ENCODE peak calls at places on chromosomes 6 and 20, in seven cellular contexts. S is GM12878, U is psoas muscle, L is ovary, E is right lobe of liver, Q is upper lobe of right lung, N is colonic mucosa. A is an unnamed sample.

GRCh38 chr6:15522427-15522826 is 140.4 kb downstream of the DTNBP1 start:
- DNase-seq in S (no peak), U (no peak), L (peak; percentile 9), E (peak; percentile 53), Q (peak; percentile 43), N (no peak), A (no peak)

GRCh38 chr6:100078509-100078908 is 84.5 kb upstream of the MCHR2 start:
- DNase-seq in S (no peak), U (peak; percentile 27), L (no peak), E (no peak), Q (no peak), N (no peak), A (no peak)

GRCh38 chr6:4778086-4778485 is 1.9 kb downstream of the CDYL start:
- DNase-seq in S (no peak), U (no peak), L (no peak), E (no peak), Q (no peak), N (no peak), A (no peak)

GRCh38 chr20:6269163-6269873 is 146.5 kb upstream of the FERMT1 start:
- DNase-seq in S (no peak), U (no peak), L (no peak), E (no peak), Q (no peak), N (no peak), A (no peak)

GRCh38 chr6:75287424-75287823 is 2.8 kb upstream of the TMEM30A start:
- DNase-seq in S (no peak), U (no peak), L (no peak), E (no peak), Q (no peak), N (no peak), A (no peak)

GRCh38 chr6:9020001-9020400 is 584.7 kb upstream of the SLC35B3 start:
- DNase-seq in S (no peak), U (no peak), L (no peak), E (no peak), Q (no peak), N (no peak), A (no peak)

GRCh38 chr6:76330031-76330430 is 257.6 kb upstream of the IMPG1 start:
- DNase-seq in S (no peak), U (no peak), L (no peak), E (no peak), Q (no peak), N (no peak), A (no peak)

GRCh38 chr6:32355018-32355417 is 16.7 kb downstream of the TSBP1 start:
- DNase-seq in S (no peak), U (no peak), L (no peak), E (no peak), Q (no peak), N (no peak), A (no peak)

GRCh38 chr6:489762-490161 is 98.2 kb downstream of the IRF4 start:
- DNase-seq in S (no peak), U (no peak), L (no peak), E (no peak), Q (no peak), N (no peak), A (no peak)

GRCh38 chr6:25279748-25280616 is 808 bp downstream of the CARMIL1 start:
- DNase-seq in S (no peak), U (no peak), L (peak; percentile 31), E (no peak), Q (peak; percentile 70), N (peak; percentile 50), A (peak; percentile 73)
- H3K27ac ChIP-seq in S (peak overlapping the region; percentile 50), U (no peak overlapping the region), L (peak overlapping the region; percentile 33), E (peak overlapping the region; percentile 15), Q (peak overlapping the region; percentile 79), N (peak overlapping the region; percentile 83), A (peak overlapping the region; percentile 26)

DNA sequence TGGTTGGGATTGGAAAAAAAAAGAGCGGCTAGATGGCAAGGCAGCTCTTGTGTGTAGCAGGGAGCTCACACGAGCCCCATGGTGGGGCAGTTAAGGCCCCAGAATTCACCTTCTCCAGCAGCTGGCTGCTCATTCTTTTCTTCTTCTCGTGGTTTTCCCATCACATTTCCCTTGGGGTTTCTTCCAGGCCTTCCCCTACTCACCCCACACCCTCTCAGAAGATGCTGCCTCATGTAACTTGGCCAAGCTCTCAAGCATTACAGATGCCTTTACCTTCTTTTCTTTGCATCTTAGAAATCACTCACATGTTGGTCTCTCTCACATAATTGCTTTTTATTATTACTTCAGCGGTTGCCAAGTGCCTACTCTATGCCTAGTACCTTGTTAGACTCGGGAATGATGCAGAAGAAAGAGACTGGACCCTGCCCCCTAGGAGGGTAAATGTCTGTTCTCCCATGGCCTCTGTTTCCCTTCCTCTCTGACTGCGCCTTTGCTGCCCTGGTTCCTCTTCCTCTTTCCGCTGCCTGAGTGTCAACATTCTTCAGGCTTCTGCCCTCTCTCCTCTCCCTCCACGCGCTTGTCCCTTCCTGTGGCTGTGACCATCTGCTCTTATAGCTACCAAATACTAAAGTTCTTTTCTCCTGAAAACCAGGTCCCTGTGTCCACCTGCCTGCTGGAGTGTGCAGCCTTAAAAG is 28.6 kb downstream of the PPARD start:
- DNase-seq in S (no peak), U (no peak), L (no peak), E (peak; percentile 57), Q (peak; percentile 67), N (no peak), A (no peak)
- TF ChIP-seq CTCF in S (no peak), U (no peak), L (no peak), E (no peak), Q (no peak), N (no peak), A (no peak)

DNA sequence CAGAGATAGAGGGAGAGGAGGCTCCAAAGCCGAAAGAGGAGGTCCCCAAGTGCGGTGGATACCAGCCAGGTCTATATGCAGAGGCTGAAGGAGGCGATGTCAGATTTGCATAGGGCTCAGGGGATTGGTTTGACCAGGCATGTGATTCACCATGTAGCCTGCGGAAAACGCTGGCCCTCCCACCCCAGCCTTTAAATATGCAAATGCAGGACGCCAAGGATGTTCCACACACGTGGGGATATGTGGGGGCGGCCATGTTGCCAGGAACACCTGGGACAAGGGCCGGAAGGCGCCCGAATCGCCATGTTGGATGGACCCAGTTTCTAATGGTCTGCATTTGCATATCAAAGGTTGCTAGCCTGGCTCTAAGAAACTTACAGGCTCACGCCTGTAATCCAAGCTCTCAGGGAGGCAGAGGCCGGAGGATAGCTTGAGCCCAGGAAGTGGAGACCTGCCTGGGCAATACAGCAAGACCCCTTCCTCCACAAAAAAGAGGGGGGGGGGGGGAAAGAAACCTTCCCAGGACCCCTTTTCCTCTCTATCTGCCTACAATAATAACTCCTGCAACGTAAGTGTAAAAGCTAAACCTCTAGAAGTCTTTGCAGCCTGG is 110.5 kb downstream of the TULP4 start:
- DNase-seq in S (no peak), U (no peak), L (no peak), E (no peak), Q (no peak), N (no peak), A (no peak)
- H3K9me3 ChIP-seq in S (no peaks in the 10 kb centered on the region), U (peaks cover 5% of the 10 kb centered on the region), L (no peaks in the 10 kb centered on the region), E (no peaks in the 10 kb centered on the region), Q (no peaks in the 10 kb centered on the region), N (no peaks in the 10 kb centered on the region), A (no peaks in the 10 kb centered on the region)

GRCh38 chr6:12288211-12288618 is 1.9 kb upstream of the EDN1 start:
- DNase-seq in S (no peak), U (peak; percentile 13), L (no peak), E (no peak), Q (peak; percentile 71), N (no peak), A (no peak)
- H3K27ac ChIP-seq in S (no peak overlapping the region), U (no peak overlapping the region), L (no peak overlapping the region), E (no peak overlapping the region), Q (peak overlapping the region; percentile 47), N (no peak overlapping the region), A (no peak overlapping the region)

GRCh38 chr6:88493717-88494116 is 327.6 kb upstream of the CNR1 start:
- DNase-seq in S (peak; percentile 75), U (no peak), L (no peak), E (no peak), Q (no peak), N (no peak), A (no peak)

GRCh38 chr6:88494401-88495140 is 328.4 kb upstream of the CNR1 start:
- DNase-seq in S (peak; percentile 67), U (no peak), L (no peak), E (no peak), Q (no peak), N (no peak), A (no peak)

GRCh38 chr6:88492241-88492640 is 326.1 kb upstream of the CNR1 start:
- DNase-seq in S (no peak), U (no peak), L (no peak), E (no peak), Q (no peak), N (no peak), A (no peak)

GRCh38 chr6:88491266-88491665 is 325.1 kb upstream of the CNR1 start:
- DNase-seq in S (no peak), U (no peak), L (no peak), E (no peak), Q (no peak), N (no peak), A (no peak)

GRCh38 chr6:88492824-88493223 is 326.7 kb upstream of the CNR1 start:
- DNase-seq in S (no peak), U (no peak), L (no peak), E (no peak), Q (no peak), N (no peak), A (no peak)
- TF ChIP-seq CTCF in S (peak; percentile 27), U (no peak), L (no peak), E (peak; percentile 43), Q (peak; percentile 48), N (no peak), A (peak; percentile 32)

GRCh38 chr6:35907750-35908149 is 13.1 kb downstream of the SRPK1 start:
- DNase-seq in S (no peak), U (no peak), L (no peak), E (no peak), Q (no peak), N (no peak), A (no peak)

GRCh38 chr6:35916056-35916455 is 4.8 kb downstream of the SRPK1 start:
- DNase-seq in S (no peak), U (no peak), L (no peak), E (no peak), Q (no peak), N (no peak), A (no peak)

GRCh38 chr6:35906499-35906846 is 14.4 kb downstream of the SRPK1 start:
- DNase-seq in S (no peak), U (no peak), L (no peak), E (no peak), Q (no peak), N (no peak), A (no peak)

DNA sequence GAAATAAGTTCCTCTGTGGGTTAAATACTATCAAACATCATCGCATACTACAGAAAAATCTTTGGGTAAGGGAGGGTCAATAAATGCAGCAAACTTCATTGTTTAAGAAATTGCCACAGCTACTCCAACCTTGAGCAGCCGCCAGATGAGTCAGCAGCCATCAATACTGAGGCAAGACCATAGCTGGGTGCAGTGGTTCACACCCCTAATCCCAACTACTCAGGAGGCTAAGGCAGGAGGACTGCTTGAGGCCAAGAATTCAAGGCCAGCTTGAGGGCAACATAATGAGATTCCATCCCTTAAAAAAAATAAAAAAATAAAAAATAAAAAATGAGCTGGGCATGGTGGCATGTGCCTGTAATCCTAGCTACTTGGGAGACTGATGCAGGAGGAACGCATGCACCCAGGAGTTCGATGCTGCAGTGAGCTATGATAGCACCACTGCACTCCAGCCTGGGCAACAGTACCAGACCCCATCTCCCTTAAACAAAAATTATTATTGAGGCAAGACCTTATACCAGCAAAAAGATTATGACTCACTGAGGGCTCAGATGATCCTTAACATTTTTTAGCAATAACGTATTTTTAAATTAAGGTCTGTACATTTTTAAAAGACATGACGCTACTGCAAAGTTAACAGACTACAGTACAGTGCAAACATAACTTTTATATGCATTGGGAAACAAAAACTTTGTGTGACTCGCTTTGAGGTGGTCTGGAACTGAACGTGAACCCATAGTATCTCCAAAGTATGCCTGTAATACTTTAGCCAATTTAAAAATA is 8.8 kb downstream of the SRPK1 start:
- DNase-seq in S (no peak), U (no peak), L (no peak), E (no peak), Q (no peak), N (no peak), A (no peak)
- H3K9me3 ChIP-seq in S (peaks cover 20% of the 10 kb centered on the region), U (peaks cover 9% of the 10 kb centered on the region), L (no peaks in the 10 kb centered on the region), E (no peaks in the 10 kb centered on the region), Q (no peaks in the 10 kb centered on the region), N (no peaks in the 10 kb centered on the region), A (no peaks in the 10 kb centered on the region)